ENCODE peak calls at places on chromosome 15, in four cellular contexts. L is iPS-NIHi11, Q is HTR-8/SVneo, J is NCI-H345. K is an unnamed sample.
A peak's percentile ranks its signal among the peaks of the same experiment; 100 is the strongest.

GRCh38 chr15:72962054-72962702 is 90.1 kb upstream of the NEO1 start:
- DNase-seq in J (no peak), L (no peak), Q (no peak), K (no peak)

GRCh38 chr15:59812889-59813288 is 123.8 kb upstream of the BNIP2 start:
- DNase-seq in J (no peak), Q (no peak), L (no peak), K (no peak)

GRCh38 chr15:99928429-99928981 is 195.3 kb upstream of the LYSMD4 start:
- DNase-seq in J (peak; percentile 66), Q (peak; percentile 68), L (peak; percentile 71), K (peak; percentile 65)

GRCh38 chr15:89330119-89330518 is 4.5 kb downstream of the POLG start:
- DNase-seq in Q (no peak), L (no peak), J (no peak), K (no peak)

GRCh38 chr15:42042602-42043400 is 22.0 kb upstream of the PLA2G4E start:
- DNase-seq in J (no peak), Q (no peak), L (peak; percentile 2), K (no peak)

GRCh38 chr15:88518903-88519302 is 27.6 kb downstream of the DET1 start:
- DNase-seq in Q (no peak), J (no peak), L (no peak), K (no peak)

GRCh38 chr15:48722764-48723661 is 77.5 kb upstream of the FBN1 start:
- DNase-seq in J (no peak), L (no peak), Q (peak; percentile 38), K (peak; percentile 85)

GRCh38 chr15:48522911-48523310 is 122.6 kb downstream of the FBN1 start:
- DNase-seq in Q (no peak), J (no peak), L (no peak), K (no peak)

GRCh38 chr15:101488300-101489164 is 975 bp downstream of the PCSK6 start:
- DNase-seq in L (peak; percentile 54), J (no peak), Q (no peak), K (no peak)

GRCh38 chr15:59687831-59688230 is 1.3 kb downstream of the BNIP2 start:
- DNase-seq in Q (no peak), L (no peak), J (no peak), K (peak; percentile 18)

GRCh38 chr15:38041576-38041975 is 107.1 kb downstream of the TMCO5A start:
- DNase-seq in J (no peak), Q (peak; percentile 29), L (no peak), K (peak; percentile 64)

GRCh38 chr15:57118013-57118799 is 199.8 kb downstream of the TCF12 start:
- DNase-seq in Q (no peak), J (no peak), L (no peak), K (peak; percentile 15)

GRCh38 chr15:57427367-57427821 is 51.1 kb downstream of the CGNL1 start:
- DNase-seq in J (no peak), Q (peak; percentile 57), L (peak; percentile 25), K (no peak)

GRCh38 chr15:81776961-81777360 is 268.9 kb downstream of the MEX3B start:
- DNase-seq in L (no peak), J (no peak), Q (no peak), K (no peak)

GRCh38 chr15:52790166-52790708 is at the start of gene ONECUT1:
- DNase-seq in L (peak; percentile 84), J (peak; percentile 58), Q (peak; percentile 59), K (peak; percentile 79)

GRCh38 chr15:81304226-81304625 is 19.7 kb downstream of the STARD5 start:
- DNase-seq in L (no peak), Q (no peak), J (no peak), K (no peak)

GRCh38 chr15:67100124-67100791 is 34.9 kb downstream of the SMAD3 start:
- DNase-seq in Q (no peak), J (no peak), L (no peak), K (no peak)

GRCh38 chr15:40307421-40308165 is at the start of gene PLCB2:
- DNase-seq in L (peak; percentile 64), J (no peak), Q (no peak), K (no peak)

GRCh38 chr15:75200765-75201608 is 695 bp upstream of the C15orf39 start:
- DNase-seq in J (peak; percentile 56), Q (no peak), L (peak; percentile 74), K (peak; percentile 92)

GRCh38 chr15:40928975-40929729 is at the start of gene DLL4:
- DNase-seq in L (peak; percentile 81), Q (peak; percentile 77), J (peak; percentile 91), K (peak; percentile 70)

GRCh38 chr15:22263738-22264137 is 183.4 kb downstream of the OR4M2 start:
- DNase-seq in Q (no peak), L (no peak), J (no peak), K (no peak)

GRCh38 chr15:79018960-79019359 is 71.6 kb downstream of the RASGRF1 start:
- DNase-seq in L (no peak), J (no peak), Q (no peak), K (no peak)

GRCh38 chr15:60116456-60117089 is 112.5 kb downstream of the FOXB1 start:
- DNase-seq in Q (no peak), L (no peak), J (no peak), K (no peak)

GRCh38 chr15:78808550-78808949 is 2.7 kb downstream of the ADAMTS7 start:
- DNase-seq in Q (peak; percentile 34), J (no peak), L (peak; percentile 61), K (peak; percentile 42)

GRCh38 chr15:92751528-92751927 is 96.0 kb upstream of the FAM174B start:
- DNase-seq in L (no peak), Q (no peak), J (no peak), K (peak; percentile 33)

GRCh38 chr15:70722266-70723123 is 40.9 kb downstream of the UACA start:
- DNase-seq in L (no peak), Q (peak; percentile 54), J (peak; percentile 23), K (peak; percentile 48)

GRCh38 chr15:58111718-58112104 is 26.5 kb upstream of the AQP9 start:
- DNase-seq in Q (no peak), J (no peak), L (no peak), K (no peak)

GRCh38 chr15:39624806-39625205 is 43.9 kb downstream of the THBS1 start:
- DNase-seq in L (no peak), Q (peak; percentile 49), J (no peak), K (peak; percentile 59)

GRCh38 chr15:38611228-38611627 is 46.6 kb upstream of the RASGRP1 start:
- DNase-seq in L (no peak), Q (no peak), J (no peak), K (no peak)

GRCh38 chr15:63258658-63259057 is 18.7 kb upstream of the APH1B start:
- DNase-seq in J (no peak), Q (no peak), L (no peak), K (no peak)

K was measured in RWPE1.